ENCODE peak calls at places on chromosomes 1 and 21, in five cellular contexts. C is HepG2, Q is upper lobe of left lung, F is GM12878, V is K562. Y is an unnamed sample.

GRCh38 chr1:118047650-118048224 is 118.2 kb downstream of the WDR3 start:
- ATAC-seq in V (peak), C (no peak), Q (peak), F (no peak), Y (no peak)

GRCh38 chr1:45198185-45198584 is 8.2 kb downstream of the ZSWIM5 start:
- ATAC-seq in Q (no peak), V (no peak), C (no peak), F (no peak), Y (no peak)

GRCh38 chr1:42335809-42336518 is 929 bp upstream of the FOXJ3 start:
- ATAC-seq in Q (peak), V (peak), F (peak), C (peak), Y (peak)

GRCh38 chr1:71298633-71299032 is 217.8 kb upstream of the ZRANB2 start:
- ATAC-seq in V (no peak), C (no peak), F (no peak), Q (no peak), Y (no peak)

GRCh38 chr1:155946633-155947219 is 5.3 kb downstream of the RXFP4 start:
- ATAC-seq in C (no peak), F (peak), V (no peak), Q (no peak), Y (no peak)

GRCh38 chr1:245680395-245680794 is 525.6 kb downstream of the KIF26B start:
- ATAC-seq in F (no peak), V (no peak), Q (no peak), C (no peak), Y (no peak)

GRCh38 chr1:28428990-28429520 is 59.5 kb downstream of the PHACTR4 start:
- ATAC-seq in V (no peak), C (no peak), Q (no peak), F (no peak), Y (no peak)

GRCh38 chr1:64098856-64099606 is 104.4 kb upstream of the UBE2U start:
- ATAC-seq in Q (no peak), C (no peak), F (no peak), V (no peak), Y (no peak)

GRCh38 chr1:151689494-151689893 is 27.1 kb downstream of the CELF3 start:
- ATAC-seq in C (no peak), F (no peak), V (no peak), Q (no peak), Y (no peak)

GRCh38 chr21:27569831-27570230 is 602.9 kb upstream of the ADAMTS5 start:
- ATAC-seq in F (no peak), V (no peak), C (no peak), Q (peak), Y (no peak)

GRCh38 chr21:30839304-30839703 is 9.7 kb upstream of the KRTAP7-1 start:
- ATAC-seq in C (peak), Q (peak), F (peak), V (no peak), Y (no peak)

GRCh38 chr1:217564833-217565232 is 66.1 kb downstream of the GPATCH2 start:
- ATAC-seq in V (no peak), Q (no peak), C (no peak), F (no peak), Y (no peak)

GRCh38 chr1:110426854-110427253 is 19.4 kb upstream of the LAMTOR5 start:
- ATAC-seq in C (no peak), F (no peak), V (no peak), Q (peak), Y (no peak)

GRCh38 chr21:46065993-46066842 is 31.7 kb upstream of the COL6A2 start:
- ATAC-seq in Q (peak), C (peak), V (peak), F (no peak), Y (no peak)

GRCh38 chr1:154599658-154600057 is 8.3 kb downstream of the ADAR start:
- ATAC-seq in V (peak), F (peak), C (no peak), Q (peak), Y (no peak)

GRCh38 chr21:44907966-44908364 is 12.7 kb downstream of the ITGB2 start:
- ATAC-seq in V (peak), F (peak), Q (peak), C (no peak), Y (peak)

GRCh38 chr1:52662645-52663313 is 29.8 kb downstream of the SHISAL2A start:
- ATAC-seq in C (peak), V (no peak), Q (no peak), F (no peak), Y (no peak)

GRCh38 chr1:84827566-84827965 is 65.4 kb downstream of the LPAR3 start:
- ATAC-seq in V (no peak), Q (no peak), C (no peak), F (no peak), Y (no peak)

GRCh38 chr1:230354005-230354404 is 72.1 kb downstream of the PGBD5 start:
- ATAC-seq in C (no peak), F (no peak), V (no peak), Q (no peak), Y (no peak)

GRCh38 chr1:232450626-232451025 is 179.3 kb downstream of the SIPA1L2 start:
- ATAC-seq in C (no peak), F (no peak), V (no peak), Q (no peak), Y (no peak)

GRCh38 chr1:183568176-183569041 is 21.9 kb downstream of the NCF2 start:
- ATAC-seq in V (no peak), F (no peak), Q (peak), C (peak), Y (peak)

GRCh38 chr1:174789399-174789798 is 210.3 kb upstream of the CACYBP start:
- ATAC-seq in C (no peak), Q (no peak), F (peak), V (peak), Y (no peak)

GRCh38 chr1:116950497-116951174 is 40.9 kb downstream of the PTGFRN start:
- ATAC-seq in Q (peak), F (no peak), C (no peak), V (no peak), Y (peak)

GRCh38 chr1:190477687-190478192 is at the start of gene BRINP3:
- ATAC-seq in C (no peak), V (no peak), Q (no peak), F (no peak), Y (peak)

GRCh38 chr1:92877081-92877711 is 45.4 kb downstream of the RPL5 start:
- ATAC-seq in C (no peak), V (no peak), Q (no peak), F (no peak), Y (no peak)

GRCh38 chr1:15245593-15246325 is 1.3 kb upstream of the FHAD1 start:
- ATAC-seq in V (no peak), Q (peak), F (no peak), C (no peak), Y (peak)

GRCh38 chr1:74652711-74653131 is 20.9 kb downstream of the ERICH3 start:
- ATAC-seq in C (no peak), Q (no peak), F (peak), V (no peak), Y (no peak)

GRCh38 chr1:10825592-10825991 is 29.1 kb upstream of the CASZ1 start:
- ATAC-seq in V (no peak), F (no peak), Q (no peak), C (no peak), Y (no peak)

GRCh38 chr1:37038079-37038702 is 3.9 kb upstream of the GRIK3 start:
- ATAC-seq in C (peak), V (peak), Q (no peak), F (no peak), Y (no peak)

GRCh38 chr1:219310181-219310728 is 136.6 kb downstream of the LYPLAL1 start:
- ATAC-seq in V (no peak), C (peak), F (no peak), Q (peak), Y (no peak)
- TF ChIP-seq POLR2AphosphoS5 in V (no peak), C (no peak), F (no peak), Q (no peak), Y (no peak)

DNA sequence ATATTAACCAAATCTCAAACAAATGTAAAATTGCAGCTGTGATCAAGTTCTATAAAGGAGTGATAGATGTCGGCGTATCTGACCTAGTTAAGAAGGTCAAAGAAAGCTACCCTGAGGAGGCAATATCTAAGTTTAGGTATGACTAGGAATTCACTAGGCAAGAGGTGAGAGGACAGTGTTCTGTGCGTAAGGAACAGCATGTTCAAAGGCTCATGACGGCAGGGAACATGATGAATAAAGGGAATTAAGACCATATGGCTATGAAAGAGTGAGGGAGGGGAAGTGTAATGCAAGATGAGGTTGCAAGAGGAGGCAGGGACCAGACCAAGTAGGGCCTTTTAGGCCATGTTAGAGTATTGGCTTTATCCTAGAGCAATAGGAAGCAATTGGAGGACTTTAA is 8.6 kb downstream of the LIX1L start:
- ATAC-seq in F (no peak), Q (no peak), C (no peak), V (no peak), Y (no peak)
- TF ChIP-seq EP300 in F (no peak), Q (no peak), C (no peak), V (no peak), Y (no peak)

GRCh38 chr1:57331620-57332019 is 92.2 kb downstream of the DAB1 start:
- ATAC-seq in F (no peak), V (no peak), Q (no peak), C (no peak), Y (no peak)
- TF ChIP-seq POLR2AphosphoS5 in F (no peak), V (no peak), Q (no peak), C (no peak), Y (no peak)

DNA sequence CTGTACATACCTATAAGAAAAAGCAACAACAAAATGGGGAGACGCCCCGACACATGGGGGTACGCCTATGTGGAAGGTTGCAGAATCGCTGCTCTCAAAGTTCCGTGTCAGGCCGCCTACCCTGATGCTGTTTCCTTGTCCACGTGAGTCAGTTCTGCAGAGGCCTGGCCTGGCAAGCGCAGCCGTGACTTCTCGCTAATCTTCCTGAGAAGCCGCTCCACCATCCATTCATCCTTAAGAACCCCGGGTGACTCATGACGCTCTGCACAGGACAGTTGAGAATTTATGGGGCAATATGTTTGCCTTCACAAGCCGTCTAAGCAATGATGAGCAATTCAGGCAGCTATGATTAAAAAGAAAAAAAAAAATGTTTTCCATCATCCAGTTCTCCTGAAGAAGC is 122.3 kb upstream of the TMPRSS2 start:
- ATAC-seq in C (no peak), V (peak), F (no peak), Q (peak), Y (no peak)
- TF ChIP-seq EP300 in C (no peak), V (no peak), F (no peak), Q (no peak), Y (no peak)

GRCh38 chr1:161225534-161226319 is at the start of gene TOMM40L:
- ATAC-seq in F (peak), C (peak), Q (peak), V (peak), Y (peak)
- TF ChIP-seq POLR2AphosphoS5 in F (no peak), C (peak), Q (peak), V (no peak), Y (peak)

GRCh38 chr1:12184008-12184681 is 17.4 kb downstream of the TNFRSF1B start:
- ATAC-seq in V (peak), C (peak), F (peak), Q (peak), Y (peak)
- TF ChIP-seq EP300 in V (no peak), C (no peak), F (no peak), Q (no peak), Y (no peak)

GRCh38 chr1:178339834-178340233 is 156.9 kb downstream of the CLEC20A start:
- ATAC-seq in C (no peak), V (no peak), Q (no peak), F (peak), Y (no peak)

GRCh38 chr1:178344513-178345077 is 152.2 kb downstream of the CLEC20A start:
- ATAC-seq in F (peak), Q (peak), C (peak), V (peak), Y (peak)

GRCh38 chr1:178345238-178345637 is 151.5 kb downstream of the CLEC20A start:
- ATAC-seq in F (no peak), Q (no peak), C (no peak), V (no peak), Y (no peak)

GRCh38 chr1:178337091-178337726 is 159.6 kb downstream of the CLEC20A start:
- ATAC-seq in C (no peak), V (no peak), F (peak), Q (no peak), Y (no peak)

GRCh38 chr1:178341218-178341956 is 155.4 kb downstream of the CLEC20A start:
- ATAC-seq in V (no peak), C (no peak), Q (peak), F (no peak), Y (peak)
- TF ChIP-seq POLR2AphosphoS5 in V (no peak), C (no peak), Q (no peak), F (no peak), Y (no peak)

DNA sequence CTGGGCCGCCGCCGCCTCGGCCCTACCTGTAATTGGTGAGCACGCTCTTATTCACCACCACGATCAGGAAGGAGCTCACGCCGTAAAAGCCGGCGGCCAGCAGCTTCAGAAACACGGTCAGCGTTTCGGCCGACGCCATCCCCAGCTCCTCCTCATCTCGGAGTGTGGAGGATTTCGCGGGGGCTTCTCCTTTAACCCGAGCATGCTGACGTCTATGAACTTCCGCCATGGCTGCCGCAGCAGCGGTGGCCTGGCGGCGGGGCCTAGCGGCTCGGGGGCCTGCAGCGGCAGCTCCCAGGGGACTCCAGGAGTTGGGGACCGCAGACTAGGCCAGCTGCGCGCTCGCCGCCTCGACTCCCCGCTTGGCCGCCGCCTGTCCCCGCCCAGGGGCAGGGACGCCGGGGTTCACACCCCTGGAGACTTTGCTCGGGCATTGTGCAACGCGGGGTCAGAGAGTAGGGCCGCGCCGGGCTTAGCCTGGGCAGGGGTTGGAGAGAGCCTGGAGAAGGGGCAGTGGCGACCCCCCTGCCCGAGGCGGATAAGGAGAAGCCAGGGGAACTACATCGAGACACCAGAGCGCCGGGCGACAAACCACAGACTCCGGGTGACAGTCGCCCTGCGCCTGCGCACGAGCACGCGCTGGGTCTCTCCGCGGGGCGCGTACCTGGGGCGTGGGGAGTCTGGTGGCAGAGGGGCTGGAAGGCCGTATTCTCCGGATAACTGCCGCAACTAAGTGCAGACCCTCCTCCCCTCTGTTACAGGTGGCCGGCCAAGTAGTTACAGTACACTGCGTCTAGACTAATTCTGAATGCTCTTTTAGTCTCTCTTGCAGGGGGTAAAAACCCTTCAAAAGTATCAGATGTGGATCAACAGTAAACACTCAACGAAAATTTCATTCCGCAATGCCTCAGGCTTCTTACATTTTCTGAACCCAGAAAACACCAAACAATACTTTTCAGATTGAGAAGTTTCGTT is at the start of gene SLC35D1:
- ATAC-seq in C (peak), V (peak), F (peak), Q (peak), Y (peak)
- TF ChIP-seq EP300 in C (peak), V (no peak), F (no peak), Q (no peak), Y (no peak)

DNA sequence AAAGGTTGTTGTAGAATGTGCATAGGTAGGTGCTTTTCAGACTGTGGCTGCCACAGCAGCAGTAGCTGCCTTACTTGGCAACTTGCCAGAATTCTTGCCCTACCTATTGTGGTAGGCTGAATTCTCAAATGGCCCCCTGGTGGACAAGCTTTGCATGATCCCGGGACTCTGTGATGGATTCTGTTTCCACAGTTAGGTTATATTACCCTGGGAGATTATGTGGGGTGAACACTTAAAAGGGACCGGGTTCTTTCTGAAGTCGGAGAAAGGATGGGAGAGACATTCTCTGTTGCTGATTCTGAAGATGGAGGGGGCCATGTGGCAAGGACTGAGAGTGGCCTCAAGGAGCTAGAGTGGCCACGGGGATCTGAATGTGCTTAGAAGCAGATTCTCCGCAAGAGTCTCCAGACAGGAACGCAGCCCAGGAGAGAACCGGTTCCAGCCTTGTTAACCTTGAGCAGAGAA is 32.1 kb upstream of the KCNE1 start:
- ATAC-seq in C (peak), F (peak), Q (peak), V (peak), Y (peak)
- TF ChIP-seq POLR2AphosphoS5 in C (no peak), F (peak), Q (no peak), V (peak), Y (peak)

Y was measured in gastroesophageal sphincter.